ENCODE peak calls at places on chromosomes 4 and X, in six cellular contexts. One of them, this sample, is unnamed.

GRCh38 chr4:148776944-148777343 is 334.7 kb upstream of the NR3C2 start:
- DNase-seq in SHP77: no peak
- DNase-seq in DMS153: no peak
- DNase-seq in AG20443: peak
- DNase-seq in AML-193: no peak
- DNase-seq in amygdala: no peak
- DNase-seq in this sample: no peak

GRCh38 chr4:48720459-48720858 is 59.6 kb downstream of the FRYL start:
- DNase-seq in AG20443: no peak
- DNase-seq in AML-193: no peak
- DNase-seq in DMS153: no peak
- DNase-seq in SHP77: no peak
- DNase-seq in amygdala: no peak
- DNase-seq in this sample: no peak

GRCh38 chr4:74934016-74934821 is 1.3 kb downstream of the PARM1 start:
- DNase-seq in DMS153: peak
- DNase-seq in amygdala: no peak
- DNase-seq in AML-193: no peak
- DNase-seq in SHP77: peak
- DNase-seq in AG20443: peak
- DNase-seq in this sample: no peak

GRCh38 chrX:149829751-149830191 is 48.0 kb downstream of the MAGEA9 start:
- DNase-seq in amygdala: no peak
- DNase-seq in AG20443: no peak
- DNase-seq in SHP77: no peak
- DNase-seq in AML-193: no peak
- DNase-seq in DMS153: no peak
- DNase-seq in this sample: no peak

GRCh38 chr4:3367866-3368265 is 73.9 kb upstream of the HGFAC start:
- DNase-seq in AML-193: no peak
- DNase-seq in DMS153: no peak
- DNase-seq in SHP77: no peak
- DNase-seq in amygdala: no peak
- DNase-seq in AG20443: no peak
- DNase-seq in this sample: no peak

GRCh38 chrX:21974011-21974385 is 33.5 kb downstream of the SMS start:
- DNase-seq in AML-193: no peak
- DNase-seq in amygdala: no peak
- DNase-seq in SHP77: no peak
- DNase-seq in AG20443: no peak
- DNase-seq in DMS153: no peak
- DNase-seq in this sample: no peak

GRCh38 chrX:13013353-13014110 is 30.9 kb downstream of the FAM9C start:
- DNase-seq in amygdala: no peak
- DNase-seq in AG20443: no peak
- DNase-seq in AML-193: peak
- DNase-seq in SHP77: no peak
- DNase-seq in DMS153: peak
- DNase-seq in this sample: peak

GRCh38 chr4:176125063-176125462 is 59.4 kb downstream of the WDR17 start:
- DNase-seq in amygdala: no peak
- DNase-seq in DMS153: no peak
- DNase-seq in SHP77: no peak
- DNase-seq in AML-193: no peak
- DNase-seq in AG20443: no peak
- DNase-seq in this sample: no peak

GRCh38 chr4:145618210-145618911 is 824 bp upstream of the MMAA start:
- DNase-seq in amygdala: no peak
- DNase-seq in DMS153: no peak
- DNase-seq in AML-193: peak
- DNase-seq in AG20443: peak
- DNase-seq in SHP77: no peak
- DNase-seq in this sample: no peak

GRCh38 chr4:107666134-107666533 is 53.9 kb downstream of the PAPSS1 start:
- DNase-seq in AG20443: peak
- DNase-seq in DMS153: no peak
- DNase-seq in SHP77: no peak
- DNase-seq in AML-193: peak
- DNase-seq in amygdala: no peak
- DNase-seq in this sample: no peak

GRCh38 chr4:152513078-152513477 is 22.8 kb downstream of the FBXW7 start:
- DNase-seq in AML-193: no peak
- DNase-seq in AG20443: no peak
- DNase-seq in SHP77: no peak
- DNase-seq in DMS153: no peak
- DNase-seq in amygdala: no peak
- DNase-seq in this sample: no peak

GRCh38 chrX:107659768-107660167 is 31.5 kb downstream of the PRPS1 start:
- DNase-seq in amygdala: no peak
- DNase-seq in AG20443: no peak
- DNase-seq in DMS153: no peak
- DNase-seq in AML-193: peak
- DNase-seq in SHP77: peak
- DNase-seq in this sample: no peak

GRCh38 chr4:89161841-89162240 is 50.5 kb downstream of the TIGD2 start:
- DNase-seq in amygdala: no peak
- DNase-seq in DMS153: no peak
- DNase-seq in AG20443: no peak
- DNase-seq in SHP77: no peak
- DNase-seq in AML-193: no peak
- DNase-seq in this sample: no peak

GRCh38 chr4:31094474-31094873 is 374.3 kb downstream of the PCDH7 start:
- DNase-seq in SHP77: no peak
- DNase-seq in AML-193: no peak
- DNase-seq in AG20443: no peak
- DNase-seq in amygdala: no peak
- DNase-seq in DMS153: no peak
- DNase-seq in this sample: no peak

GRCh38 chr4:141307241-141307689 is 86.6 kb downstream of the ZNF330 start:
- DNase-seq in amygdala: no peak
- DNase-seq in AG20443: peak
- DNase-seq in SHP77: peak
- DNase-seq in AML-193: peak
- DNase-seq in DMS153: peak
- DNase-seq in this sample: peak

GRCh38 chr4:9812530-9813340 is 31.3 kb downstream of the DRD5 start:
- DNase-seq in AG20443: no peak
- DNase-seq in AML-193: peak
- DNase-seq in SHP77: no peak
- DNase-seq in amygdala: no peak
- DNase-seq in DMS153: no peak
- DNase-seq in this sample: no peak

GRCh38 chr4:34194585-34194984 is 2049.7 kb downstream of the ARAP2 start:
- DNase-seq in DMS153: no peak
- DNase-seq in SHP77: no peak
- DNase-seq in AG20443: no peak
- DNase-seq in AML-193: no peak
- DNase-seq in amygdala: no peak
- DNase-seq in this sample: no peak

GRCh38 chr4:114378306-114378903 is 220.2 kb upstream of the UGT8 start:
- DNase-seq in AG20443: peak
- DNase-seq in amygdala: no peak
- DNase-seq in DMS153: peak
- DNase-seq in AML-193: no peak
- DNase-seq in SHP77: no peak
- DNase-seq in this sample: no peak

GRCh38 chr4:38565271-38566199 is 98.5 kb upstream of the KLF3 start:
- DNase-seq in amygdala: no peak
- DNase-seq in DMS153: peak
- DNase-seq in SHP77: peak
- DNase-seq in AG20443: peak
- DNase-seq in AML-193: no peak
- DNase-seq in this sample: no peak

GRCh38 chr4:26410385-26411293 is 79.6 kb downstream of the CCKAR start:
- DNase-seq in DMS153: no peak
- DNase-seq in SHP77: no peak
- DNase-seq in AG20443: peak
- DNase-seq in AML-193: peak
- DNase-seq in amygdala: no peak
- DNase-seq in this sample: no peak

GRCh38 chrX:32421266-32421665 is 790.1 kb downstream of the DMD start:
- DNase-seq in SHP77: no peak
- DNase-seq in AG20443: no peak
- DNase-seq in AML-193: no peak
- DNase-seq in DMS153: no peak
- DNase-seq in amygdala: no peak
- DNase-seq in this sample: no peak

GRCh38 chrX:134821370-134821769 is 163.1 kb upstream of the PLAC1 start:
- DNase-seq in SHP77: no peak
- DNase-seq in amygdala: no peak
- DNase-seq in AG20443: peak
- DNase-seq in DMS153: no peak
- DNase-seq in AML-193: peak
- DNase-seq in this sample: no peak

GRCh38 chr4:148651991-148652390 is 209.8 kb upstream of the NR3C2 start:
- DNase-seq in AG20443: no peak
- DNase-seq in SHP77: no peak
- DNase-seq in AML-193: no peak
- DNase-seq in amygdala: no peak
- DNase-seq in DMS153: no peak
- DNase-seq in this sample: no peak

GRCh38 chrX:68822641-68823410 is 6.0 kb upstream of the EFNB1 start:
- DNase-seq in SHP77: peak
- DNase-seq in amygdala: no peak
- DNase-seq in DMS153: no peak
- DNase-seq in AG20443: peak
- DNase-seq in AML-193: peak
- DNase-seq in this sample: no peak

GRCh38 chr4:141375855-141376254 is 155.2 kb downstream of the ZNF330 start:
- DNase-seq in DMS153: peak
- DNase-seq in AML-193: no peak
- DNase-seq in SHP77: peak
- DNase-seq in amygdala: no peak
- DNase-seq in AG20443: peak
- DNase-seq in this sample: no peak

GRCh38 chr4:13616597-13616996 is 10.9 kb downstream of the BOD1L1 start:
- DNase-seq in AML-193: no peak
- DNase-seq in AG20443: no peak
- DNase-seq in SHP77: no peak
- DNase-seq in amygdala: no peak
- DNase-seq in DMS153: no peak
- DNase-seq in this sample: no peak

GRCh38 chr4:19944251-19944650 is 307.5 kb upstream of the SLIT2 start:
- DNase-seq in SHP77: no peak
- DNase-seq in amygdala: no peak
- DNase-seq in AG20443: no peak
- DNase-seq in AML-193: no peak
- DNase-seq in DMS153: no peak
- DNase-seq in this sample: no peak

GRCh38 chrX:47166126-47166525 is 21.1 kb downstream of the RBM10 start:
- DNase-seq in DMS153: no peak
- DNase-seq in AML-193: no peak
- DNase-seq in SHP77: no peak
- DNase-seq in amygdala: no peak
- DNase-seq in AG20443: no peak
- DNase-seq in this sample: no peak

GRCh38 chr4:1081689-1082040 is 31.7 kb downstream of the RNF212 start:
- DNase-seq in AML-193: no peak
- DNase-seq in amygdala: no peak
- DNase-seq in AG20443: no peak
- DNase-seq in DMS153: no peak
- DNase-seq in SHP77: no peak
- DNase-seq in this sample: no peak

GRCh38 chr4:101806914-101807313 is 16.4 kb downstream of the BANK1 start:
- DNase-seq in SHP77: no peak
- DNase-seq in AG20443: peak
- DNase-seq in DMS153: no peak
- DNase-seq in AML-193: peak
- DNase-seq in amygdala: no peak
- DNase-seq in this sample: no peak

GRCh38 chr4:128908735-128909134 is 99.2 kb downstream of the JADE1 start:
- DNase-seq in AG20443: no peak
- DNase-seq in AML-193: no peak
- DNase-seq in amygdala: no peak
- DNase-seq in DMS153: no peak
- DNase-seq in SHP77: no peak
- DNase-seq in this sample: no peak

GRCh38 chrX:10756365-10756915 is 136.1 kb upstream of the MID1 start:
- DNase-seq in DMS153: no peak
- DNase-seq in AG20443: peak
- DNase-seq in SHP77: no peak
- DNase-seq in AML-193: no peak
- DNase-seq in amygdala: no peak
- DNase-seq in this sample: no peak

GRCh38 chrX:130669233-130669632 is 233.8 kb downstream of the ENOX2 start:
- DNase-seq in SHP77: no peak
- DNase-seq in AML-193: no peak
- DNase-seq in DMS153: no peak
- DNase-seq in AG20443: peak
- DNase-seq in amygdala: no peak
- DNase-seq in this sample: no peak

GRCh38 chr4:2243682-2244380 is 1.9 kb upstream of the HAUS3 start:
- DNase-seq in amygdala: no peak
- DNase-seq in SHP77: no peak
- DNase-seq in AML-193: peak
- DNase-seq in AG20443: peak
- DNase-seq in DMS153: no peak
- DNase-seq in this sample: no peak

GRCh38 chr4:176359590-176359989 is 39.8 kb downstream of the SPCS3 start:
- DNase-seq in AML-193: no peak
- DNase-seq in AG20443: peak
- DNase-seq in amygdala: no peak
- DNase-seq in DMS153: no peak
- DNase-seq in SHP77: no peak
- DNase-seq in this sample: no peak

GRCh38 chr4:96356591-96357360 is 516.9 kb downstream of the PDHA2 start:
- DNase-seq in amygdala: no peak
- DNase-seq in SHP77: no peak
- DNase-seq in AG20443: no peak
- DNase-seq in DMS153: no peak
- DNase-seq in AML-193: no peak
- DNase-seq in this sample: no peak